ENCODE peak calls at places on chromosomes 2 and 18, in four cellular contexts. One of them, this sample, is unnamed.

GRCh38 chr18:25228410-25228809 is 123.6 kb downstream of the ZNF521 start:
- DNase-seq in BJ: no peak
- DNase-seq in H7: no peak
- DNase-seq in adrenal gland: no peak
- DNase-seq in this sample: no peak

GRCh38 chr18:11661430-11661829 is 27.6 kb upstream of the GNAL start:
- DNase-seq in BJ: no peak
- DNase-seq in H7: no peak
- DNase-seq in adrenal gland: no peak
- DNase-seq in this sample: no peak

GRCh38 chr2:167264380-167264779 is 376.1 kb downstream of the XIRP2 start:
- DNase-seq in BJ: no peak
- DNase-seq in H7: peak
- DNase-seq in adrenal gland: peak
- DNase-seq in this sample: no peak

GRCh38 chr2:100786297-100786658 is 33.7 kb upstream of the NPAS2 start:
- DNase-seq in BJ: peak
- DNase-seq in H7: no peak
- DNase-seq in adrenal gland: no peak
- DNase-seq in this sample: peak

GRCh38 chr2:23526835-23527790 is 142.1 kb downstream of the KLHL29 start:
- DNase-seq in BJ: no peak
- DNase-seq in H7: no peak
- DNase-seq in adrenal gland: no peak
- DNase-seq in this sample: no peak

GRCh38 chr2:24491626-24492282 is 700 bp downstream of the NCOA1 start:
- DNase-seq in BJ: no peak
- DNase-seq in H7: peak
- DNase-seq in adrenal gland: peak
- DNase-seq in this sample: no peak

GRCh38 chr2:15982285-15982967 is 42.1 kb downstream of the MYCN start:
- DNase-seq in BJ: no peak
- DNase-seq in H7: no peak
- DNase-seq in adrenal gland: no peak
- DNase-seq in this sample: no peak

GRCh38 chr2:152336854-152337510 is 2.0 kb downstream of the FMNL2 start:
- DNase-seq in BJ: no peak
- DNase-seq in H7: peak
- DNase-seq in adrenal gland: peak
- DNase-seq in this sample: no peak

GRCh38 chr2:133780099-133780996 is 212.1 kb upstream of the NCKAP5 start:
- DNase-seq in BJ: no peak
- DNase-seq in H7: peak
- DNase-seq in adrenal gland: peak
- DNase-seq in this sample: peak

GRCh38 chr18:76458522-76459311 is 36.3 kb downstream of the ZNF516 start:
- DNase-seq in BJ: no peak
- DNase-seq in H7: no peak
- DNase-seq in adrenal gland: no peak
- DNase-seq in this sample: no peak

GRCh38 chr2:207772081-207772843 is 2.6 kb upstream of the FZD5 start:
- DNase-seq in BJ: no peak
- DNase-seq in H7: peak
- DNase-seq in adrenal gland: no peak
- DNase-seq in this sample: no peak

GRCh38 chr2:108377815-108378630 is at the start of gene SULT1C4:
- DNase-seq in BJ: no peak
- DNase-seq in H7: peak
- DNase-seq in adrenal gland: peak
- DNase-seq in this sample: no peak
- H3K4me3 ChIP-seq in BJ: no peak
- H3K4me3 ChIP-seq in H7: no peak
- H3K4me3 ChIP-seq in adrenal gland: no peak
- H3K4me3 ChIP-seq in this sample: peak

GRCh38 chr18:52451252-52451651 is 111.3 kb downstream of the DCC start:
- DNase-seq in BJ: no peak
- DNase-seq in H7: no peak
- DNase-seq in adrenal gland: peak
- DNase-seq in this sample: no peak
- H3K4me3 ChIP-seq in BJ: no peak
- H3K4me3 ChIP-seq in H7: no peak
- H3K4me3 ChIP-seq in adrenal gland: no peak
- H3K4me3 ChIP-seq in this sample: no peak

GRCh38 chr2:20148411-20148810 is 76.5 kb downstream of the SDC1 start:
- DNase-seq in BJ: no peak
- DNase-seq in H7: no peak
- DNase-seq in adrenal gland: no peak
- DNase-seq in this sample: no peak

GRCh38 chr2:20148841-20149702 is 75.9 kb downstream of the SDC1 start:
- DNase-seq in BJ: peak
- DNase-seq in H7: peak
- DNase-seq in adrenal gland: peak
- DNase-seq in this sample: no peak

GRCh38 chr2:20151116-20151571 is 73.8 kb downstream of the SDC1 start:
- DNase-seq in BJ: no peak
- DNase-seq in H7: no peak
- DNase-seq in adrenal gland: no peak
- DNase-seq in this sample: no peak

GRCh38 chr2:20150110-20150706 is 74.7 kb downstream of the SDC1 start:
- DNase-seq in BJ: no peak
- DNase-seq in H7: no peak
- DNase-seq in adrenal gland: no peak
- DNase-seq in this sample: no peak

DNA sequence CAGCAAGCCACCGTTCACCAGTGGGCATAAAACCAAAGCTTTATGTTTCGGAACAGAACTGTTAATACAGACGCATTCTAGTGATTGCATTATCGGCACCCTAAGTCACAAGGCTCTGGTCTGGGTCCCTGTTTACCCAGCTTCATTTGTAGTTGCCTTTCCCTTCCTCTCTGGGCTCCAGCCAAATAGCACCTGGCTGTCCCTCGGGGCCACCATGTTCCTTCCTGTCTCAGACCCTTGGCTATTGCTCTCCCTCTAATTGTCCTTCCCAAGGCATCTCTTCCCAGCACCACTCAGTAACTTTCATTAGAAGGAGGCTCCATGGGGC is 75.3 kb downstream of the SDC1 start:
- DNase-seq in BJ: no peak
- DNase-seq in H7: no peak
- DNase-seq in adrenal gland: no peak
- DNase-seq in this sample: no peak
- H3K4me3 ChIP-seq in BJ: peak
- H3K4me3 ChIP-seq in H7: no peak
- H3K4me3 ChIP-seq in adrenal gland: no peak
- H3K4me3 ChIP-seq in this sample: no peak

GRCh38 chr18:78979058-78979680 is 449 bp upstream of the SALL3 start:
- DNase-seq in BJ: no peak
- DNase-seq in H7: peak
- DNase-seq in adrenal gland: no peak
- DNase-seq in this sample: no peak
- H3K4me3 ChIP-seq in BJ: no peak
- H3K4me3 ChIP-seq in H7: peak
- H3K4me3 ChIP-seq in adrenal gland: no peak
- H3K4me3 ChIP-seq in this sample: no peak

DNA sequence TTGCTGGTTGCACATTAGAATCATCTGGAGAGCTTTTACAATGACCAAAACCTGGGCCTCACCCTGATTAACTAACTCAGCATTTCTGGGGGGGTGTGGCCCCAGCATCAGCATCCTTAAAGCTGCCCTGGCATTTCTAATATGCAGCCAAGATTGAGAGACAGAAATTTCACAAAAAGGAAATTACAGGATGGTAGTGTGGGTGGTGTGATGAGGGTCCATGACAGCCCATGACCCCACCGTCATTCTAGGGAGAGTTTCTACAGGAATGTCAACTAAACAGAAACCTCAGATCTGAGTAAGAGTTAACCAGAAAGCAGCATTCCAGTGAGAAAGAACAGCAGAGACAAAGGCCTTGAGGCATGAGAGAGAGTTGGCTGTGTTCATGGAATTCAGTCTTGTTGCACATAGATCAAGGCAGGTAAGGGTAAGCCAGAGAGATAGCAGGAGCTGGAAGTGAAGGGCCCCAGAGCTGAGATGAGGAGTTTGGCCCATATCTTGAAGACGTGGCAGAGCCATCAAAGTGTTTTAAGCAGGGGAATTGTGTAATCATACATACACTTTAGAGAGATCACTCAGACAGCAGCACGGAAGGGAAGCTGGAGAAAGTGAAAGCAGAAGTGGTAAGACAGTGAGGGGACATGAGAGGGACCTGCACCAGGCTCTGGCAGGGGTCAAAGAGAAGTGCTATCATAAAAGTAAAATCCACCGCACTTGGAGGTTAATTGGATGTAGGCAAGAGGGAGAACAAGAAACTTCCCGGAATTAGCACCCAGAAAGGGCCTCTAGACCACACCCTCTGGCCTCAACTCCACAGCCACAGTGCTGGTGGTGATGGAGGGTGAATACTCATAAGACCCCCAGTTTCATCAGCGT is 7.8 kb upstream of the TRABD2A start:
- DNase-seq in BJ: no peak
- DNase-seq in H7: no peak
- DNase-seq in adrenal gland: peak
- DNase-seq in this sample: no peak
- H3K4me3 ChIP-seq in BJ: no peak
- H3K4me3 ChIP-seq in H7: no peak
- H3K4me3 ChIP-seq in adrenal gland: no peak
- H3K4me3 ChIP-seq in this sample: peak

DNA sequence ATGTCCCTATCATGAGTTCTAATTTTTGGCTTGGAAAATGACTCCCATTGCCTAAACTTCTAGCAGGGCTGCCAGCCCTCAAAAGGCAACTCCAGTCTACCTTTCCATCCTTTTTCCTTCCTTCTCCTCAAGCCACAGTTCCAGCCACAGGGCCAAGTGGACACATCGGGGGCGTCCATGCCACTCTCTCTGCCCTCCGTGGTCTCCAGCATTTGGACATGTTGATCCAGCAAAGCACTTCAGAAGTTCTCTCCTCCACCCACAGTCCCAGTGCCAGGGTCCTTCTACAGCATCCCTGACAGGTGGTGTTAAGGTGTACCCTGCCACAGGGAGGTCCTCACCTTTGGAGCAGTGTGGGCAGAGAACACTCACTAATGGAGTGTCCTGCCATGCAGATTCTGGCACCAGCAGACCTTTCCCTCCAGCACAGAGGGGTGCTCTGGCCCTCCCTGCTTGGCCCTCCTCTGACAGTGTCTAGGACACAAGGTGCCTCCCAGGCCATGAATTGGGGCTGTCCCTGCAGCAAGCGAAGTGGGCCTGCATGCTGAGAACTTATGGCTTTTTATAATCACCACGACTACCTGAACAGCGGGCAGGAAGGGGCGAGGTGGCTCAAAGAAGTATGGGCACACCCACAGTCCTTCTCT is 1.6 kb upstream of the FABP1 start:
- DNase-seq in BJ: no peak
- DNase-seq in H7: no peak
- DNase-seq in adrenal gland: no peak
- DNase-seq in this sample: no peak
- H3K4me3 ChIP-seq in BJ: no peak
- H3K4me3 ChIP-seq in H7: no peak
- H3K4me3 ChIP-seq in adrenal gland: no peak
- H3K4me3 ChIP-seq in this sample: no peak

DNA sequence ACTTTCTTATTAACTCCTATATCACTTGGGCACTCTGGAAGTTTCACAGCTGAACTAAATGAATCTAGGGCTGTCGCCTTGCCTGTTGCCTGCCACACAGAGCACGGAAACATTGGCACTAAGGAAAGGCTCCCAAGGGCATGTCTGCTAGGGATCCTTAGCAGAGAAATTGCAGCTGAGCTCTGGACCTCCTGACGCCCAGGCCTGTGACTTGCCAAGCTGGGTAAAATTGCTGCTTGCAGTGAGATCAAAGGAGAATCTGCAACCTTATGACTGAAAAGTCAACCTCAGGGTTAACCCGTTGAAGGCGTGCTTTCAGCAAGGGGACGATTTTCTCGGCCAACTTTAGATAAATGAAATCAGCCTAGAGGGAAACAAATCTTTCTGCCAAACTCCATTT is 189.8 kb downstream of the NCK2 start:
- DNase-seq in BJ: no peak
- DNase-seq in H7: no peak
- DNase-seq in adrenal gland: no peak
- DNase-seq in this sample: no peak
- H3K4me3 ChIP-seq in BJ: no peak
- H3K4me3 ChIP-seq in H7: no peak
- H3K4me3 ChIP-seq in adrenal gland: no peak
- H3K4me3 ChIP-seq in this sample: no peak

GRCh38 chr2:96951125-96951654 is 35.2 kb downstream of the FAM178B start:
- DNase-seq in BJ: no peak
- DNase-seq in H7: peak
- DNase-seq in adrenal gland: peak
- DNase-seq in this sample: no peak
- H3K4me3 ChIP-seq in BJ: no peak
- H3K4me3 ChIP-seq in H7: no peak
- H3K4me3 ChIP-seq in adrenal gland: no peak
- H3K4me3 ChIP-seq in this sample: no peak

This sample was measured in epithelial cell of proximal tubule.